ENCODE peak calls at places on chromosomes 16 and 17, in four cellular contexts. S is IMR-90, P is GM12878, B is H1. U is an unnamed sample.

GRCh38 chr17:61555127-61555531 is 35.9 kb downstream of the NACA2 start:
- DNase-seq in S (no peak), P (no peak), B (no peak), U (no peak)

GRCh38 chr16:22670551-22670970 is 143.4 kb upstream of the HS3ST2 start:
- DNase-seq in S (no peak), P (no peak), B (peak; percentile 41), U (peak; percentile 60)

GRCh38 chr16:68091604-68092261 is 6.6 kb downstream of the NFATC3 start:
- DNase-seq in S (peak; percentile 72), P (no peak), B (no peak), U (no peak)

GRCh38 chr16:4521971-4522623 is 16.5 kb downstream of the CDIP1 start:
- DNase-seq in S (no peak), P (no peak), B (no peak), U (no peak)

GRCh38 chr16:28561557-28562187 is 8.0 kb downstream of the SGF29 start:
- DNase-seq in S (no peak), P (no peak), B (no peak), U (no peak)

GRCh38 chr17:48444531-48445247 is 14.7 kb upstream of the SKAP1 start:
- DNase-seq in S (no peak), P (no peak), B (no peak), U (no peak)

GRCh38 chr17:21167303-21167702 is 40.5 kb downstream of the DHRS7B start:
- DNase-seq in S (peak; percentile 5), P (no peak), B (no peak), U (no peak)

GRCh38 chr17:21042434-21043295 is at the start of gene USP22:
- DNase-seq in S (no peak), P (no peak), B (no peak), U (peak; percentile 76)

GRCh38 chr17:81064746-81065475 is 30.0 kb downstream of the BAIAP2 start:
- DNase-seq in S (peak; percentile 52), P (no peak), B (no peak), U (no peak)

GRCh38 chr16:78925071-78925714 is 675.3 kb downstream of the MAF start:
- DNase-seq in S (no peak), P (no peak), B (peak; percentile 19), U (peak; percentile 16)

GRCh38 chr16:19835989-19836421 is 48.6 kb downstream of the GPRC5B start:
- DNase-seq in S (peak; percentile 83), P (no peak), B (no peak), U (no peak)

GRCh38 chr17:17342242-17342945 is 39.2 kb downstream of the NT5M start:
- DNase-seq in S (no peak), P (no peak), B (no peak), U (no peak)

GRCh38 chr16:12580809-12581208 is 222.9 kb downstream of the CPPED1 start:
- DNase-seq in S (no peak), P (no peak), B (no peak), U (no peak)

GRCh38 chr16:77551352-77551751 is 116.5 kb upstream of the ADAMTS18 start:
- DNase-seq in S (no peak), P (no peak), B (no peak), U (no peak)

GRCh38 chr16:30122621-30123160 is 329 bp downstream of the MAPK3 start:
- DNase-seq in S (no peak), P (no peak), B (no peak), U (no peak)

GRCh38 chr17:78958556-78959191 is 21.0 kb downstream of the LGALS3BP start:
- DNase-seq in S (no peak), P (no peak), B (no peak), U (peak; percentile 68)

GRCh38 chr17:15398736-15399331 is 57.4 kb upstream of the TEKT3 start:
- DNase-seq in S (peak; percentile 74), P (no peak), B (no peak), U (no peak)

GRCh38 chr17:17694229-17695081 is 13.2 kb downstream of the RAI1 start:
- DNase-seq in S (peak; percentile 55), P (no peak), B (no peak), U (peak; percentile 81)

GRCh38 chr16:69465881-69466280 is 41.5 kb downstream of the CYB5B start:
- DNase-seq in S (no peak), P (no peak), B (no peak), U (no peak)

GRCh38 chr17:43714338-43715149 is 44.0 kb downstream of the SOST start:
- DNase-seq in S (peak; percentile 53), P (no peak), B (no peak), U (no peak)

DNA sequence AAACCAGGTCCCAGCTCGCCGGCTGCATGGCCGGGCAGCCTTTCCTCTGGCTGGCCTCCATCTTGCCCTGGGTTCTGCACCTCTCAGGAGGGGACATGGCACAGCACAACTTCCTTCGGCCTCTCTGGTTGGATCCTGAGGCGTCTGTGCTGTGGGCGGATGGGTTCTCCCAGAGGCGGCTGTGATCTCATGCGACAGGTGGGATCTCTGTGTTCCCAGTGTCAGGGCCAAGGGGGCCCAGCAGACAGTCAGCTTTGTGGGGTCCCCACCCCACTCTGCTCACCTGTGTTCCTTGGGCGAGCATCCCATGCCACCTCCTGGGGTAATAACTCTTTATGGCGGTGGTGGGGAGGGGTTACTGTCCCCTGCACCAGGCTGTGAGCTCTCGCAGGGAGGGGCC is 35.8 kb downstream of the FA2H start:
- DNase-seq in S (no peak), P (no peak), B (no peak), U (no peak)
- TF ChIP-seq POLR2A in S (no peak), P (no peak), B (no peak), U (no peak)

DNA sequence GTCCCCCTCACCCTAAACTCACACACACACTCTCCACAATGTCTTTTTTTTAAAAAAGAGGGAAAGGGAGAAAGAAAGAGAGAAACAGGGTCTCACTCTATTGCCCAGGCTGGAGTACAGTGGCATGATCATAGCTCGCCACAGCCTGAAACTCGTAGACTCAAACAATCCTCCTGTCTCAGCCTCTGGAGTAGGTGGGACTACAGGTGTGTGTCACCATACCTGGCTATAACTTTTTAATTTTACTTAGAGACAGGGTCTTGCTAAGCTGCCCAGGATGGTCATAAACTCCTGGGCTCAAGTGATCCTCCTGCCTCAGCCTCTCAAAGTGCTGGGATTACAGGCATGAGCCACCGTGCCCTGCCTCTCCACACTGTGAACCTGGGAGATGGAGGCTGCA is 24.9 kb downstream of the LITAF start:
- DNase-seq in S (no peak), P (no peak), B (no peak), U (no peak)
- TF ChIP-seq CEBPB in S (no peak), P (no peak), B (no peak), U (no peak)

GRCh38 chr17:70169707-70170597 is 620 bp downstream of the KCNJ2 start:
- DNase-seq in S (peak; percentile 55), P (no peak), B (no peak), U (peak; percentile 4)

GRCh38 chr17:70168044-70168978 is 1.0 kb upstream of the KCNJ2 start:
- DNase-seq in S (peak; percentile 81), P (no peak), B (peak; percentile 10), U (peak; percentile 80)

GRCh38 chr17:70171159-70171558 is 1.8 kb downstream of the KCNJ2 start:
- DNase-seq in S (no peak), P (no peak), B (no peak), U (no peak)

GRCh38 chr17:70166571-70166970 is 2.8 kb upstream of the KCNJ2 start:
- DNase-seq in S (no peak), P (no peak), B (no peak), U (no peak)

GRCh38 chr17:70168979-70169706 is at the start of gene KCNJ2:
- DNase-seq in S (peak; percentile 79), P (no peak), B (peak; percentile 56), U (peak; percentile 85)
- TF ChIP-seq POLR2A in S (peak; percentile 66), P (no peak), B (peak; percentile 43), U (peak; percentile 48)

DNA sequence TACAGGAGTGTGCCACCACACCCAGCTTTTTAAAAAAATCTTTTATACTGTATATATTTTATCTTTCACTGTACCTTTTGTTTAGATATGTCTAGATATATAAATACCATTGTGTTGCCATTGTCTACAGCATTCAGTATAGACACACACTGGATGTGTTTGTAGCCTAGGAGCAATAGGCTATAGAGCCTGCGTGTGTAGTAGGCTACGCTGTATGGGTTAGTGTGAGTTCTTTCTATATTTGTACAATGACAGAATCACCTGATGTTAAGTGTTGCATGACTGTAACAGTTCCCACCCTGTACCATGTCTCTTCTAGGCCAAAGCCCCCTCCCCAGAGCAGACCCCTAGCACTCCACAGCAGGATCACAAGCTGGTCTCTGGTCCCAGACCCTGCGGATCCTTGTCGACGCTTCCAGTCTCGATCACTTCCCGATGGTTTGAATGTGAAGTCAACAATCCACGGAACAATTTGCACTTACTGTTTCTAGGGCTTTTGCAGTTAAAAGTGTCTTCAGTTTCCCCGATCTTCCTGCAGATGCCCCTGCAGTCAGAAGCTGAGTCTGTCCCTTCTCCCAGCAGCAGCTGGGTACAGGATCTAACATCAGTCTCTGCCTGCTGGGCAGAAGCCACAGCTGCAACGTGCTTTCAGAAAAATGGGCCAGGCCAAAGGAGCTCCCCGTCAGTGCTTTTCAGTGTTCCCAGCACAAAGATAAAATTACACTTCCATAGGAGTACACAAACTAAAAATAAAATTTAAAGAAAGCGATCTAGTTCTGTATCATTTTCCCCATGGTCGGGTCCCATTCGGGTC is 35.3 kb downstream of the ADAM11 start:
- DNase-seq in S (no peak), P (no peak), B (no peak), U (no peak)
- TF ChIP-seq CEBPB in S (no peak), P (no peak), B (no peak), U (no peak)

GRCh38 chr16:73064996-73065349 is 17.0 kb upstream of the ZFHX3 start:
- DNase-seq in S (no peak), P (no peak), B (no peak), U (no peak)

GRCh38 chr16:73063854-73064226 is 15.9 kb upstream of the ZFHX3 start:
- DNase-seq in S (no peak), P (no peak), B (no peak), U (no peak)

GRCh38 chr16:73065617-73066313 is 17.8 kb upstream of the ZFHX3 start:
- DNase-seq in S (no peak), P (no peak), B (no peak), U (no peak)

GRCh38 chr16:73063284-73063733 is 15.4 kb upstream of the ZFHX3 start:
- DNase-seq in S (no peak), P (no peak), B (no peak), U (no peak)

DNA sequence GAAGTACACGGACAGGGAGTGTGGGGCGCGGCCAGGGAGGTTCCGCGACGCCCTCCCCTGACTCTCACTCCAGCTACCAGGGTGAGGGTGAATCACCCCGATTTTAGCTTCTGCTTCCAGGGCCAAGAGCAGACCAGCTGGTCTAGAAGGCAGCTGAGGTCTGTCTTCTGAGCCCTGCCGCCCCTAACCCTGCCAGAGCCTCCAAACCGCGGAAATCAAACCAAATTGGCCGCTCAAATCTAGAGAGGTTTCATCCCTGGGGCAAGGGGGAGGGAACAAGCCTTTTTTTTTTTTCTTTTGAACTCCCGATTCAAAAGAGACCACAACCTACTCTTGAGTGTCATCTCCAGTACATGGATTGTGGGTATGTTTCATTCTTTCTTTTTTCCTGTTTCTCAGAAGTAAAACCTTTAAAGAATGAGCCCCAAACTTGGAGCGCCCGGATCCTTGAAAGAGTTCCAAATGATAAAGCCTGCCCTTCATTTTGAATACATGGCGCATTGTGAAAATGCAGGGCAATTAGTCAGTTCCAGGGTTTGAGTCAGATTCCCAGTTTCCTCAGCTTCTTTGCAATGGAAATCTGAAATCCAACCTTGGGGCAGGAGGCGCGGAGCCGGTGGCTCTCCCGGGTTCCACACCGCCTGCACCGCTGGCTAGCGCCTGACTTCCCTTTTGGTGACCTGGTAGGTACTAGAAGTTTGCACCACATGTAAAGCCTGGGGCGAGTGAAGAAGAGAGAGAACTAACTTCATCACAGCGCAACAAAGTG is 16.5 kb upstream of the ZFHX3 start:
- DNase-seq in S (peak; percentile 78), P (no peak), B (no peak), U (no peak)
- TF ChIP-seq POLR2A in S (peak; percentile 57), P (no peak), B (no peak), U (no peak)

GRCh38 chr16:85337910-85338637 is 225.8 kb upstream of the CIBAR2 start:
- DNase-seq in S (no peak), P (no peak), B (no peak), U (no peak)
- TF ChIP-seq CEBPB in S (no peak), P (no peak), B (no peak), U (no peak)